ENCODE peak calls at places on chromosomes 11 and 22, in eight cellular contexts. One of them, this sample, is unnamed. For H3K27me3, the result is how much of the 10 kb centered on the place peaks cover.

GRCh38 chr11:128501008-128501407 is 86.3 kb downstream of the ETS1 start:
- DNase-seq in heart right ventricle: no peak
- DNase-seq in pancreas: no peak
- DNase-seq in GM12878: no peak
- DNase-seq in upper lobe of right lung: no peak
- DNase-seq in neural progenitor cell: no peak
- DNase-seq in dorsolateral prefrontal cortex: no peak
- DNase-seq in IMR-90: no peak
- DNase-seq in this sample: no peak

GRCh38 chr11:96052921-96053631 is 129.2 kb upstream of the MTMR2 start:
- DNase-seq in heart right ventricle: no peak
- DNase-seq in pancreas: no peak
- DNase-seq in GM12878: peak
- DNase-seq in upper lobe of right lung: no peak
- DNase-seq in neural progenitor cell: no peak
- DNase-seq in dorsolateral prefrontal cortex: no peak
- DNase-seq in IMR-90: peak
- DNase-seq in this sample: no peak

GRCh38 chr11:19185036-19185435 is 16.7 kb downstream of the CSRP3 start:
- DNase-seq in heart right ventricle: no peak
- DNase-seq in pancreas: no peak
- DNase-seq in GM12878: no peak
- DNase-seq in upper lobe of right lung: no peak
- DNase-seq in neural progenitor cell: no peak
- DNase-seq in dorsolateral prefrontal cortex: no peak
- DNase-seq in IMR-90: no peak
- DNase-seq in this sample: no peak

GRCh38 chr22:16818538-16818937 is 6.7 kb downstream of the XKR3 start:
- DNase-seq in heart right ventricle: no peak
- DNase-seq in pancreas: no peak
- DNase-seq in GM12878: no peak
- DNase-seq in upper lobe of right lung: no peak
- DNase-seq in neural progenitor cell: no peak
- DNase-seq in dorsolateral prefrontal cortex: no peak
- DNase-seq in IMR-90: no peak
- DNase-seq in this sample: no peak

GRCh38 chr11:128496684-128497056 is 90.7 kb downstream of the ETS1 start:
- DNase-seq in heart right ventricle: no peak
- DNase-seq in pancreas: no peak
- DNase-seq in GM12878: no peak
- DNase-seq in upper lobe of right lung: no peak
- DNase-seq in neural progenitor cell: no peak
- DNase-seq in dorsolateral prefrontal cortex: no peak
- DNase-seq in IMR-90: no peak
- DNase-seq in this sample: no peak

GRCh38 chr11:68396526-68396925 is 64.0 kb upstream of the PPP6R3 start:
- DNase-seq in heart right ventricle: no peak
- DNase-seq in pancreas: no peak
- DNase-seq in GM12878: no peak
- DNase-seq in upper lobe of right lung: no peak
- DNase-seq in neural progenitor cell: no peak
- DNase-seq in dorsolateral prefrontal cortex: no peak
- DNase-seq in IMR-90: no peak
- DNase-seq in this sample: no peak

GRCh38 chr11:19889531-19889930 is 176.9 kb downstream of the NAV2 start:
- DNase-seq in heart right ventricle: no peak
- DNase-seq in pancreas: no peak
- DNase-seq in GM12878: no peak
- DNase-seq in upper lobe of right lung: no peak
- DNase-seq in neural progenitor cell: no peak
- DNase-seq in dorsolateral prefrontal cortex: no peak
- DNase-seq in IMR-90: peak
- DNase-seq in this sample: no peak

GRCh38 chr11:78370406-78371172 is 47.0 kb downstream of the GAB2 start:
- DNase-seq in heart right ventricle: no peak
- DNase-seq in pancreas: no peak
- DNase-seq in GM12878: no peak
- DNase-seq in upper lobe of right lung: no peak
- DNase-seq in neural progenitor cell: no peak
- DNase-seq in dorsolateral prefrontal cortex: no peak
- DNase-seq in IMR-90: peak
- DNase-seq in this sample: no peak

GRCh38 chr11:2460540-2461252 is 15.9 kb downstream of the KCNQ1 start:
- DNase-seq in heart right ventricle: no peak
- DNase-seq in pancreas: no peak
- DNase-seq in GM12878: no peak
- DNase-seq in upper lobe of right lung: peak
- DNase-seq in neural progenitor cell: no peak
- DNase-seq in dorsolateral prefrontal cortex: no peak
- DNase-seq in IMR-90: no peak
- DNase-seq in this sample: no peak

GRCh38 chr22:49320714-49321476 is 506.8 kb downstream of the BRD1 start:
- DNase-seq in heart right ventricle: no peak
- DNase-seq in pancreas: no peak
- DNase-seq in GM12878: no peak
- DNase-seq in upper lobe of right lung: peak
- DNase-seq in neural progenitor cell: no peak
- DNase-seq in dorsolateral prefrontal cortex: no peak
- DNase-seq in IMR-90: no peak
- DNase-seq in this sample: no peak

DNA sequence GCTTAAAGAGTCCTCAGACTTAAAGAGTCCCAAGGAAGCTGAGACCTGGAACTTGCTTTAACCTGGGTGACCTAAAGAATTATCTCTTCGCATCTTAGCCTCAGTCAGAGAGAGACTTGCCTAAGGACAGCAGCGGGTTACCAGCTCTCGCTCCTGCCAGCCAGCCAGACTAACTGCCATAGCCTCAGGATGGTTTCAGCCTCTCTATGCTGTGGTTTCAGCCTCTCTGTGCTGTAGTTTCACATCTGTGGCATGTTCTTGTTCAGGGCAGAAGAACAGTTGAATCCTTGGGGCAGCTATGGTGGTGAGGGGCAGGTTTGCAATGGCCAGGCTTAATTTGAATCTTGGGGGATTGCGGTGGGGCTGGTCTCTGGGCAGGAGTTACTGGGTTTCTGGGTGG is 2.3 kb downstream of the FRMD8 start:
- DNase-seq in heart right ventricle: no peak
- DNase-seq in pancreas: no peak
- DNase-seq in GM12878: peak
- DNase-seq in upper lobe of right lung: no peak
- DNase-seq in neural progenitor cell: no peak
- DNase-seq in dorsolateral prefrontal cortex: no peak
- DNase-seq in IMR-90: no peak
- DNase-seq in this sample: no peak
- H3K27ac ChIP-seq in heart right ventricle: peak
- H3K27ac ChIP-seq in pancreas: no peak
- H3K27ac ChIP-seq in GM12878: peak
- H3K27ac ChIP-seq in upper lobe of right lung: no peak
- H3K27ac ChIP-seq in neural progenitor cell: no peak
- H3K27ac ChIP-seq in dorsolateral prefrontal cortex: no peak
- H3K27ac ChIP-seq in IMR-90: no peak
- H3K27ac ChIP-seq in this sample: no peak

DNA sequence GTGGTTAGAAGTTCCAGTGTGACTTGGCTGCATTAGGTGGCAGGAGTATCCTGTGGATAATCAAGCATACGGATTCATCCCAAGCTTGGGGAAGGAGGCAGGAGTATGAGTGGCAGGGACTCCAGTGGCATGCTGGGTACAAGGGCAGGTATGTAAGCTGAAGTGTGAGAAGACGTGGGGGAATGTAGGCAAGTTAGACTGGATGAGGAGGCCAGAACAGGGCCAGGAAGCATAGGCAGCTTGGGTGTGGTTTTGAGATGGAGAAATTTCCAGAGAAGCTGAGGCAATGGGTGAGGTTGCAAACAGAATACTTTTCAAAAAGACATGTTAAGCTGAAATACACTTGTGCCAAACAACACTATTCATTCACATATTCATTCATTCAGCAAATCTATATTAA is 43.1 kb upstream of the AMOTL1 start:
- DNase-seq in heart right ventricle: no peak
- DNase-seq in pancreas: no peak
- DNase-seq in GM12878: no peak
- DNase-seq in upper lobe of right lung: no peak
- DNase-seq in neural progenitor cell: no peak
- DNase-seq in dorsolateral prefrontal cortex: no peak
- DNase-seq in IMR-90: no peak
- DNase-seq in this sample: no peak
- H3K27me3 ChIP-seq in heart right ventricle: under half
- H3K27me3 ChIP-seq in pancreas: under half
- H3K27me3 ChIP-seq in GM12878: under half
- H3K27me3 ChIP-seq in upper lobe of right lung: under half
- H3K27me3 ChIP-seq in neural progenitor cell: under half
- H3K27me3 ChIP-seq in dorsolateral prefrontal cortex: under half
- H3K27me3 ChIP-seq in IMR-90: under half
- H3K27me3 ChIP-seq in this sample: under half

DNA sequence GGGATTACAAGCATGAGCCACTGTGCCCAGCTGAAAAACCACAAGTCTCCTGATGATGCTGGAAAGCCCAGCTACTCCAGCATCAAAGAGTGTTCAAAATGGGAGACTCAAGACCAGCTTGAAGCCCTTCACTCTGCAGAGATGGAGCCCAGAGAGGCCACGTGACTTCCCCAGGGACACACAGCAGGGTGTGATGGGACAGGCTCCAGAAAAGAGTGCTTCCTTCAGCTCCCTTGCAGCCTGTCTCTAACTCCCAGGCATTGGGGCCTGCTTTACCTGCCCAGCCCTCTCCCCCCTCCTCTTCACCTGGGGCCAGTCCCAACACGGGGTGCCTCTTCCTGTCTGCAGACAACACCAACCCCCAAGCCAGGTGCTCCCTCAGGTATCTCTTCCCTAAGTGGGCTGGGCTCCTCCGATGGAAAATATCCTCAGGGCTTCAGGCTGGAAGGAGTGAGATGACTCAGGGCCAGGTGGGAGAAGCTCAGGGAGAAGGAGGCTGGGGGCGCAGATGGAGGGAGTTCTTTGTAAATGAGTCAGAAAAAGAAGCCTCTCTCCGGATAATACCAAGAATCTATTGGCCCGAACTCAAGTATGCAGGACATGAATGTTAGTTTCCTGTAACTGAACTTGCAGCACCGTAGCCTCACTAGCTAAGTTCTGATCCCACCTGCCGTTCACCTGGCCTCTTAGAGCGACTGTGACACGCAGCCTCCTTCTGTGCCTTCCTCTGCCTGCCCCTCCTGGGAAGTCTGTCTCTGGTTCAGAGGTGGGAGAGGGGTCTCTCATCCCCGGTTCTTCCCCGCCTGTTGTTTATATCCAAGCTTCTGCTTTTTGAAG is 326.6 kb downstream of the MN1 start:
- DNase-seq in heart right ventricle: no peak
- DNase-seq in pancreas: no peak
- DNase-seq in GM12878: no peak
- DNase-seq in upper lobe of right lung: no peak
- DNase-seq in neural progenitor cell: no peak
- DNase-seq in dorsolateral prefrontal cortex: no peak
- DNase-seq in IMR-90: peak
- DNase-seq in this sample: peak
- H3K27ac ChIP-seq in heart right ventricle: no peak
- H3K27ac ChIP-seq in pancreas: no peak
- H3K27ac ChIP-seq in GM12878: no peak
- H3K27ac ChIP-seq in upper lobe of right lung: no peak
- H3K27ac ChIP-seq in neural progenitor cell: no peak
- H3K27ac ChIP-seq in dorsolateral prefrontal cortex: no peak
- H3K27ac ChIP-seq in IMR-90: peak
- H3K27ac ChIP-seq in this sample: no peak

DNA sequence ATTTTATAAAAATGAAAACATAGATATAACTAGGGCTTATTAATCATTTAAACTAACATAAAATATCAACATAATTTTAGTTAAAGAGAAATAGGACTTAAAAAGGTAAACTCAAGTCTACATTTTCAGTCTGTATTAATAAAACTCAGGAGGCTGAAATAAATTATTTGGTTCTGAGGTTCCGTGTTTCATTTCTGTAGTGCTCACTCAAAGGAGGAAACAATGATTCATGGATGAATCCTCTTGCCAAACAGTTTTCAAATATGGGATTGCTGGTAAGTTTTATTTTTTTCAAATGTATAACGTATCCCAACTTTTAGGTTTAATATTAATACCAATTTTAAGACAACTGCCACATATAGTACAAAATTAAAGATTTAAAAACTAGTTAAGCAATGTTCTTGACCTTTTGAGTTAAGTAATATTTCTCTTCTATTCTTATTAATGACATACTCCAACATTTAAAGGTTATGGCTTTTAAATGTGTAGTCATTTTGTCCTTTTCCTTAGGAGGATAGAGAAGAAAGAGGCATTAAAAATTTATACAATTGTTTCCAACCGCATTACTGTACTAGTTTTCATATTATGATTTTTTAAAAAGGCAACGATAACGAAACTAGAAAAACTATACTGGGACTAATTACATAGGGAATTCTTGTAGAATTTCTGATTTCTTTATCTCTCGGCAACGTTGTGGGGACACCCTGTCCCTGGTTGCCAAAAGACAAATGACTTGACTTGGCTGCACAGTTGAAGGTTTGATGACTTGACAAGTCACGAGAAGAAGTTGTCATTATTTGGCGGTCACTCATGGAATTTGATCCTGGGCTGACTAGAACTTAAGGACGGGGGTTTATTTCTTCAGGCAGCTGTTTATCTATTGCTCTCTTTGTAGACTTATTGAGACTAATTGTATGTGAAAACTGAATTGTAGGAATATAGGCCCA is 69.2 kb upstream of the ADSL start:
- DNase-seq in heart right ventricle: no peak
- DNase-seq in pancreas: no peak
- DNase-seq in GM12878: no peak
- DNase-seq in upper lobe of right lung: no peak
- DNase-seq in neural progenitor cell: no peak
- DNase-seq in dorsolateral prefrontal cortex: no peak
- DNase-seq in IMR-90: peak
- DNase-seq in this sample: no peak
- H3K27me3 ChIP-seq in heart right ventricle: under half
- H3K27me3 ChIP-seq in pancreas: under half
- H3K27me3 ChIP-seq in GM12878: under half
- H3K27me3 ChIP-seq in upper lobe of right lung: under half
- H3K27me3 ChIP-seq in neural progenitor cell: under half
- H3K27me3 ChIP-seq in dorsolateral prefrontal cortex: under half
- H3K27me3 ChIP-seq in IMR-90: under half
- H3K27me3 ChIP-seq in this sample: under half

GRCh38 chr11:3880724-3881123 is 25.3 kb downstream of the STIM1 start:
- DNase-seq in heart right ventricle: no peak
- DNase-seq in pancreas: no peak
- DNase-seq in GM12878: no peak
- DNase-seq in upper lobe of right lung: no peak
- DNase-seq in neural progenitor cell: no peak
- DNase-seq in dorsolateral prefrontal cortex: no peak
- DNase-seq in IMR-90: peak
- DNase-seq in this sample: no peak
- H3K27ac ChIP-seq in heart right ventricle: peak
- H3K27ac ChIP-seq in pancreas: peak
- H3K27ac ChIP-seq in GM12878: peak
- H3K27ac ChIP-seq in upper lobe of right lung: peak
- H3K27ac ChIP-seq in neural progenitor cell: no peak
- H3K27ac ChIP-seq in dorsolateral prefrontal cortex: no peak
- H3K27ac ChIP-seq in IMR-90: no peak
- H3K27ac ChIP-seq in this sample: no peak

GRCh38 chr11:120280566-120281160 is 40.7 kb downstream of the POU2F3 start:
- DNase-seq in heart right ventricle: no peak
- DNase-seq in pancreas: no peak
- DNase-seq in GM12878: no peak
- DNase-seq in upper lobe of right lung: no peak
- DNase-seq in neural progenitor cell: no peak
- DNase-seq in dorsolateral prefrontal cortex: no peak
- DNase-seq in IMR-90: no peak
- DNase-seq in this sample: no peak
- H3K27me3 ChIP-seq in heart right ventricle: under half
- H3K27me3 ChIP-seq in pancreas: under half
- H3K27me3 ChIP-seq in GM12878: under half
- H3K27me3 ChIP-seq in upper lobe of right lung: under half
- H3K27me3 ChIP-seq in neural progenitor cell: under half
- H3K27me3 ChIP-seq in dorsolateral prefrontal cortex: under half
- H3K27me3 ChIP-seq in IMR-90: under half
- H3K27me3 ChIP-seq in this sample: under half